ENCODE peak calls at places on chromosomes 4 and X, in four cellular contexts. U is heart left ventricle, X is transverse colon, K is lower lobe of right lung. M is an unnamed sample.

GRCh38 chr4:47835489-47835888 is 2.4 kb downstream of the CORIN start:
- DNase-seq in U (no peak), X (no peak), K (no peak), M (peak; percentile 41)

GRCh38 chr4:174023641-174024040 is 259.8 kb downstream of the FBXO8 start:
- DNase-seq in U (no peak), X (no peak), K (no peak), M (peak; percentile 3)

GRCh38 chrX:22533898-22534297 is 261.2 kb downstream of the CBLL2 start:
- DNase-seq in U (no peak), X (no peak), K (no peak), M (no peak)

GRCh38 chrX:110965409-110965808 is 130.6 kb upstream of the PAK3 start:
- DNase-seq in U (no peak), X (no peak), K (no peak), M (peak; percentile 5)

GRCh38 chr4:140052050-140052449 is 101.9 kb downstream of the MAML3 start:
- DNase-seq in U (peak; percentile 44), X (peak; percentile 50), K (peak; percentile 58), M (peak; percentile 48)

GRCh38 chrX:3651272-3651671 is 62.2 kb downstream of the PRKX start:
- DNase-seq in U (no peak), X (no peak), K (no peak), M (peak; percentile 77)

GRCh38 chrX:69362354-69362753 is 141.8 kb upstream of the NALF2 start:
- DNase-seq in U (no peak), X (no peak), K (no peak), M (no peak)

GRCh38 chr4:165476214-165477098 is 97.6 kb downstream of the CPE start:
- DNase-seq in U (no peak), X (no peak), K (no peak), M (peak; percentile 62)

GRCh38 chr4:20625460-20625859 is 74.8 kb upstream of the PACRGL start:
- DNase-seq in U (peak; percentile 29), X (peak; percentile 51), K (peak; percentile 56), M (no peak)

GRCh38 chrX:148146121-148146520 is 165.0 kb downstream of the FMR1NB start:
- DNase-seq in U (no peak), X (no peak), K (no peak), M (no peak)

GRCh38 chr4:75830906-75831305 is 71.3 kb downstream of the PPEF2 start:
- DNase-seq in U (no peak), X (no peak), K (no peak), M (no peak)

GRCh38 chr4:80500593-80500992 is 165.1 kb downstream of the CFAP299 start:
- DNase-seq in U (no peak), X (no peak), K (no peak), M (peak; percentile 24)

GRCh38 chr4:106775636-106776035 is 260.5 kb downstream of the DKK2 start:
- DNase-seq in U (no peak), X (no peak), K (no peak), M (no peak)

GRCh38 chrX:34624416-34624815 is 32.7 kb downstream of the TMEM47 start:
- DNase-seq in U (no peak), X (no peak), K (no peak), M (peak; percentile 58)

GRCh38 chr4:67684839-67685531 is 16.0 kb downstream of the UBA6 start:
- DNase-seq in U (no peak), X (no peak), K (no peak), M (peak; percentile 37)

GRCh38 chr4:185224597-185224996 is 15.2 kb downstream of the SNX25 start:
- DNase-seq in U (no peak), X (no peak), K (no peak), M (no peak)

GRCh38 chr4:73193155-73193554 is 65.4 kb downstream of the ANKRD17 start:
- DNase-seq in U (no peak), X (no peak), K (no peak), M (no peak)

GRCh38 chr4:89715611-89716010 is 121.3 kb downstream of the SNCA start:
- DNase-seq in U (no peak), X (no peak), K (no peak), M (no peak)

GRCh38 chrX:19257001-19257400 is 86.7 kb upstream of the PDHA1 start:
- DNase-seq in U (no peak), X (no peak), K (no peak), M (no peak)

GRCh38 chr4:157741642-157742041 is 431.2 kb downstream of the GASK1B start:
- DNase-seq in U (no peak), X (no peak), K (no peak), M (no peak)

GRCh38 chr4:87498446-87498900 is 30.7 kb downstream of the SPARCL1 start:
- DNase-seq in U (no peak), X (no peak), K (no peak), M (peak; percentile 50)

GRCh38 chr4:87500107-87500462 is 29.1 kb downstream of the SPARCL1 start:
- DNase-seq in U (no peak), X (no peak), K (no peak), M (no peak)

GRCh38 chr4:87499415-87500106 is 29.6 kb downstream of the SPARCL1 start:
- DNase-seq in U (no peak), X (no peak), K (no peak), M (no peak)

GRCh38 chr4:87497586-87497985 is 31.6 kb downstream of the SPARCL1 start:
- DNase-seq in U (no peak), X (no peak), K (no peak), M (no peak)

DNA sequence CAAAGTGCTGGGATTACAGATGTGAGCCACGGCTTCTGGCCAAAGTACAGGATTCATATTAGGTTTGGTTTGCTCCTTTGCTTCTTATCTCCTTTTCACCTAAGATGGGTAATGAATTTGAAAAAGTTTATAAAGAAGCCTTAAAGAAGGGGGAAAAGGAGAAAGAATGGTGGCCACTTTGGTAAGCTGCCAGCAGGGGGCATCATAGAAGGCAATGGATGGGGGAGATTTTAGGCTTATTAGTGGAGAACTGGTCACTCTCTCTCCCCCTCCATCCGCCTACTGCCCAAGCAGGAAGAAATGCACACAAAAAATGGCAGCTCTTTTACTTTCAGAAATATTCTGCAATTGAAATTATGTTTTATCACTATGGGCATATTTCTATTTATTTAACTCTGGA is 32.0 kb downstream of the SPARCL1 start:
- DNase-seq in U (no peak), X (no peak), K (no peak), M (no peak)
- TF ChIP-seq CTCF in U (no peak), X (no peak), K (peak; percentile 26), M (peak; percentile 41)

GRCh38 chr4:36273276-36273675 is 8.1 kb upstream of the DTHD1 start:
- DNase-seq in U (no peak), X (no peak), K (no peak), M (no peak)

GRCh38 chr4:36267491-36268254 is 13.7 kb upstream of the DTHD1 start:
- DNase-seq in U (no peak), X (no peak), K (no peak), M (no peak)

GRCh38 chr4:36269116-36269515 is 12.3 kb upstream of the DTHD1 start:
- DNase-seq in U (no peak), X (no peak), K (no peak), M (no peak)

GRCh38 chr4:36274158-36274557 is 7.3 kb upstream of the DTHD1 start:
- DNase-seq in U (no peak), X (no peak), K (no peak), M (peak; percentile 8)

DNA sequence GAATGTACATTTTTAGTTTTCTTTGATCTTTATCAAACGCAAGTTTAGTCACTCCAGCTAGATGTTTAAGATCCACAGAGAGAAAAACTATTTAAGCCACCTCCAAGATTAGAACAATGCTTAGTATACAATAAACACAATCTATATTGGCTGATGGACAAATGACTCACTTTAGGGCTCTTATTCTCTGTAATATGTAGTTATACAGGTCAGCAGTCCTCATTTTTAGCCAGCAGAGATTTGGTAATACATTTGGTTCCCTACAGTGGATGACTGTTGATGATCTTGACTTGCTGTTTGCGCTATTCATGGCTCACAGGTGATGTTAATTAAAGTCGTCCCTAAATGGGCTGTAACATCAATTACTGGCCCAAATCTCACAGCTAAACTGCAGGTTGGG is 11.9 kb upstream of the DTHD1 start:
- DNase-seq in U (no peak), X (no peak), K (no peak), M (no peak)
- TF ChIP-seq CTCF in U (no peak), X (no peak), K (no peak), M (no peak)

GRCh38 chr4:122732329-122733026 is at the start of gene BBS12:
- DNase-seq in U (peak; percentile 98), X (peak; percentile 100), K (peak; percentile 98), M (peak; percentile 100)
- TF ChIP-seq CTCF in U (no peak), X (no peak), K (peak; percentile 45), M (peak; percentile 62)

DNA sequence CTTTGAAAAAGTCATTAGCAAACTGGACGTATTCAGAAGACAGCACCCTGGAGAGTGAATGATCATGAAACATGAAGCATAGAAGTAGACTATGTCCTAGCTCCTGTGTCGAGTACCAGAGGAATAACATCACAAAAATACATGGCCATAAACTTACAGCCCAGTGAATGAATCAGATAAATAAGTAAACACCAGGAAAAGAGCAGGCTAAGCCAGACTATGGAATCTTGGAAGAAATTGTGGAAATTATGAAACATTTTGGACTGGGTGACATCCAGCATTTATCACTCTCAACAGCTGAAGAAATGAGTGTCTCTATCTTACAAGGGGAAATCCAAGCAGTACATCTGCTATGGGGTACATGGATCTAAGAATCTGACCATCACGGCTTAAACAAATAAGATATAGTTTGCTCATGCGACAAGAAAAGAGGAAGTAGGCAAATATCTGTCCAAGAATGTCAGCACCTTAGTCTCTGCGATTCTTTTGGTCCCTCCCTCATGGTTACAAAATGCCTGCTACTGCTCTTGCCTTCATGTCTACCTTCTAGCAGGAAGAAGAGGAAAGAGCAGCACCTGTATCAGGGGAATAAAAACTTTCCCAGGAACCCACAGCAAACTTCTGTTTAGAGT is 481.5 kb downstream of the BCOR start:
- DNase-seq in U (no peak), X (no peak), K (no peak), M (no peak)
- TF ChIP-seq CTCF in U (no peak), X (no peak), K (no peak), M (no peak)

GRCh38 chr4:148299337-148299736 is 142.9 kb downstream of the NR3C2 start:
- DNase-seq in U (no peak), X (no peak), K (no peak), M (no peak)

GRCh38 chr4:148305749-148306148 is 136.5 kb downstream of the NR3C2 start:
- DNase-seq in U (no peak), X (no peak), K (no peak), M (no peak)

GRCh38 chr4:148295642-148296041 is 146.6 kb downstream of the NR3C2 start:
- DNase-seq in U (no peak), X (no peak), K (no peak), M (no peak)

GRCh38 chr4:148302416-148302815 is 139.8 kb downstream of the NR3C2 start:
- DNase-seq in U (no peak), X (no peak), K (no peak), M (no peak)

DNA sequence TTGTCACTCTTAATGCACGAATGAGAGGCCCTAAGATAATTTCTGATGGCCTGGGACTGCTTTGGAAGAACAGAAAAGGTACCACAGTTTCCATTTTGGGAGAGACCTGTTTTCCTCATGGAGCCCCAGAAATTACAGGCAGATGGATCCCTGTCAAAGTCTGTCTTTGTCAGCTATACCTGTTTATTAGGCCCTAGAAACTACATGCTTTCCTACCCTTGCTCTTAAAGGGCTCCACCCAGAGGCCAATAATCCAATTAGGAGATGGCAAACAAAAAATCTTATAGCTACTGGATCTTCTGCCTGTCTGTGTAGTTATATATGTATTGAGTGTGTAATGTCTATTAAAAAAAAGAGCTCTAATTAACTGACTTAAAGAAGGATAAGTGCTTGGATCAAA is 141.3 kb downstream of the NR3C2 start:
- DNase-seq in U (no peak), X (no peak), K (no peak), M (no peak)
- TF ChIP-seq CTCF in U (no peak), X (no peak), K (no peak), M (no peak)